ENCODE peak calls at places on chromosomes 3 and 15, in four cellular contexts. E, H, F and W are unnamed samples. For H3K79me1, the result is how much of the 10 kb centered on the place peaks cover.

GRCh38 chr3:19221081-19221480 is 72.8 kb downstream of the KCNH8 start:
- DNase-seq in F (no peak), E (peak), H (no peak), W (peak)

GRCh38 chr3:184825456-184825855 is 13.5 kb downstream of the VPS8 start:
- DNase-seq in E (no peak), H (no peak), F (no peak), W (no peak)

GRCh38 chr3:172210355-172210754 is 171.0 kb downstream of the FNDC3B start:
- DNase-seq in F (peak), E (no peak), H (no peak), W (no peak)

GRCh38 chr3:58664611-58665010 is 2.0 kb downstream of the FAM3D start:
- DNase-seq in F (no peak), E (no peak), H (no peak), W (no peak)

GRCh38 chr3:30354513-30354912 is 251.9 kb upstream of the TGFBR2 start:
- DNase-seq in H (no peak), E (no peak), F (no peak), W (no peak)

GRCh38 chr3:140219923-140220452 is 285.0 kb downstream of the CLSTN2 start:
- DNase-seq in H (no peak), F (no peak), E (no peak), W (peak)

GRCh38 chr3:133472242-133472641 is 72.4 kb downstream of the BFSP2 start:
- DNase-seq in E (peak), H (peak), F (no peak), W (peak)

GRCh38 chr15:77039817-77040216 is 31.1 kb downstream of the TSPAN3 start:
- DNase-seq in H (no peak), F (no peak), E (no peak), W (no peak)

GRCh38 chr3:195366200-195366910 is 76.5 kb downstream of the ACAP2 start:
- DNase-seq in H (no peak), F (no peak), E (no peak), W (no peak)

GRCh38 chr15:63039811-63040210 is 2.7 kb upstream of the TPM1 start:
- DNase-seq in F (no peak), E (no peak), H (no peak), W (no peak)

GRCh38 chr15:63040954-63041353 is 1.6 kb upstream of the TPM1 start:
- DNase-seq in E (no peak), F (no peak), H (no peak), W (no peak)

GRCh38 chr15:63037996-63038720 is 4.4 kb upstream of the TPM1 start:
- DNase-seq in F (no peak), E (no peak), H (no peak), W (no peak)

GRCh38 chr15:63040509-63040908 is 2.0 kb upstream of the TPM1 start:
- DNase-seq in H (no peak), E (no peak), F (no peak), W (peak)

GRCh38 chr15:63038926-63039673 is 3.4 kb upstream of the TPM1 start:
- DNase-seq in H (no peak), E (no peak), F (peak), W (no peak)
- H3K79me1 ChIP-seq in H (under half), E (under half), F (under half), W (under half)

GRCh38 chr3:149577801-149578200 is 80.0 kb downstream of the WWTR1 start:
- DNase-seq in H (no peak), F (no peak), E (no peak), W (peak)

GRCh38 chr3:149571381-149571780 is 86.4 kb downstream of the WWTR1 start:
- DNase-seq in F (no peak), H (no peak), E (no peak), W (no peak)

GRCh38 chr3:149575213-149575961 is 82.4 kb downstream of the WWTR1 start:
- DNase-seq in F (peak), E (no peak), H (no peak), W (peak)

GRCh38 chr3:149576071-149576564 is 81.7 kb downstream of the WWTR1 start:
- DNase-seq in E (peak), H (no peak), F (peak), W (peak)

DNA sequence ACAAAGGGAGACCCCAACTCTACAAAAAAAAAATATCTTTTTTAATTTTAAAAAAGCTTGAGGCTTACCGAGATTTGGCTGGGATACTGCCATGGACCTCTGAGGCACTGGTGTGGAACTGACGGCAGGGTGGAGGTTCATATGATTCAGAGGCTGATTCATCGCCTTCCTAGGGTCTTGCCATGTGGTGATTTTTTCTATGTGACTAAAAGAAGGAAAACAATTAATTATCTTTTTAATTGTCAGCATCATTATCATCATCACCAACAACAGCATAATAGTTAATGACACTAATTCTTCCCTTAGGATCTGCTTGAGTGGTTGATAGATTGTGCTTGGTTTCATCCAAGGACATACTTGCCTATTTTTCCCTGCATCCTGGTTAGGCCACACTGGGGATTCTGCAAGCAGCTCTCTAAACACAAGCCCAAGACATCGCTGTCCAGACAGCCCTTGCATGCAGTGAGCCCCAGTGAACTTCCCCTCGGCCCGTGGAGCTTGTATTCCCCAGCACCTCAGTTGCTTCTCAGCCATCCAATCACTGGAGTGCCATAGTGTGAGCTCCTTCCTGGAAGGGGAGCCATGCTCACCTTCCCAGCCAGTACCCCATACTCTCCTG is 84.9 kb downstream of the WWTR1 start:
- DNase-seq in E (no peak), H (no peak), F (peak), W (no peak)
- H3K9ac ChIP-seq in E (no peak), H (no peak), F (no peak), W (no peak)

GRCh38 chr3:102332934-102333333 is 101.9 kb upstream of the ZPLD1 start:
- DNase-seq in H (no peak), E (no peak), F (no peak), W (no peak)

GRCh38 chr3:102332205-102332604 is 102.6 kb upstream of the ZPLD1 start:
- DNase-seq in H (no peak), F (no peak), E (no peak), W (no peak)

GRCh38 chr3:102339671-102340070 is 95.1 kb upstream of the ZPLD1 start:
- DNase-seq in F (no peak), H (no peak), E (no peak), W (no peak)

DNA sequence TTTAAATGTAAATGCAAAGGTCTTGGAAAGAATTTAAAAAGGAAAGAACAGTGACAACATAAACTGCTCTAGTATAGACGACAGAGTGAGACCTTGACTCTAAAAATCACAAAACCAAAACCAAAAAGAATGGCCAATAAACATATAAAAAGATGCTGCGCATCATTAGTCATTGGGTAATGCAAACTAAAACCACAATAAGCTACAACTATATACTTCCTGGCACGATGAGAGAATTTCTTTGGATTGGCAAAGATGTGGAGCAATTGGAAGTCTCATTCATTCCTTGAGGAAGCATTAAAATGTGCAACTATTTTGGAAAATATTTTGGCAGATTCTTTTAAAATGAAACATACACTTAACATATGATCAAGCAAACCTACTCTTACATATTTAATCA is 98.7 kb upstream of the ZPLD1 start:
- DNase-seq in E (no peak), H (no peak), F (no peak), W (no peak)
- H4K5ac ChIP-seq in E (no peak), H (no peak), F (no peak), W (no peak)

DNA sequence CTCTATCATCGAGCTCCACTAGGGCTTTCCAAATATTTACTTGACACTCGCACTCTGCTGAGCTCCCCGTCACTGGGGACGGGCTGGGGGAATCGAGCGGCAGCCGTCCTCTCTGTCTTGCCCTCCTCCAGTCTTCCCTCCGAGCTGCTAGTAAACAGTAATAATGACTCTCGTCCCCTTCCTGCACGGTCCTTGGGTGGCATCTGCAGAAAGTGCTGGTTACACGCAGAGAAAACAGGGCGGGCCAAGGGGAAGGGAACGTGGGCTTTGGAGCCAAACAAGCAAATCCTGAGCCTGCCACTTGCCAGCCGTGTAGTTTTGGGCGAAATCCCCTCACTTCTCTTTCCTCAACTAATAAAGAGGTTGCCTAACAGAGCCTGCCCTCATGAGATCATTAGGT is 96.6 kb downstream of the LRIG1 start:
- DNase-seq in F (no peak), H (no peak), E (no peak), W (no peak)
- H3K79me1 ChIP-seq in F (under half), H (under half), E (under half), W (under half)

GRCh38 chr3:10140996-10141546 is 507 bp upstream of the VHL start:
- DNase-seq in F (no peak), H (no peak), E (no peak), W (no peak)
- H3K9ac ChIP-seq in F (no peak), H (no peak), E (no peak), W (no peak)